ENCODE peak calls at places on chromosomes 13 and 19, in four cellular contexts. F is heart left ventricle, I is vagina, U is foreskin keratinocyte. N is an unnamed sample. For H3K27me3, the result is how much of the 10 kb centered on the place peaks cover.

GRCh38 chr19:12703056-12703455 is 6.6 kb upstream of the FBXW9 start:
- DNase-seq in U (no peak), I (no peak), F (no peak), N (no peak)

GRCh38 chr13:64480648-64481047 is 2749.5 kb downstream of the PCDH9 start:
- DNase-seq in F (no peak), I (no peak), U (no peak), N (no peak)

GRCh38 chr13:99996177-99996705 is 14.7 kb downstream of the ZIC2 start:
- DNase-seq in I (no peak), U (no peak), F (no peak), N (no peak)

GRCh38 chr19:57719424-57719823 is 8.0 kb downstream of the ZNF671 start:
- DNase-seq in U (no peak), F (no peak), I (no peak), N (no peak)

GRCh38 chr13:97273341-97273831 is 51.3 kb downstream of the MBNL2 start:
- DNase-seq in U (peak), F (no peak), I (no peak), N (no peak)

GRCh38 chr13:99385161-99385560 is 78.0 kb upstream of the GPR183 start:
- DNase-seq in F (no peak), I (peak), U (no peak), N (no peak)

GRCh38 chr19:10402441-10403038 is 802 bp downstream of the CDC37 start:
- DNase-seq in U (no peak), F (peak), I (no peak), N (peak)

GRCh38 chr19:9043524-9043923 is 33.3 kb upstream of the MUC16 start:
- DNase-seq in I (no peak), U (no peak), F (no peak), N (no peak)

GRCh38 chr19:2561895-2562294 is 86.0 kb downstream of the GADD45B start:
- DNase-seq in U (no peak), F (peak), I (no peak), N (peak)

GRCh38 chr19:20233105-20233504 is 66.1 kb downstream of the ZNF486 start:
- DNase-seq in I (no peak), F (no peak), U (no peak), N (no peak)

GRCh38 chr19:32252333-32252669 is 93.1 kb upstream of the ZNF507 start:
- DNase-seq in F (no peak), I (no peak), U (no peak), N (no peak)

GRCh38 chr19:51026554-51026831 is at the start of gene KLK11:
- DNase-seq in I (no peak), U (no peak), F (no peak), N (no peak)

GRCh38 chr13:113470073-113470472 is 16.8 kb upstream of the ADPRHL1 start:
- DNase-seq in U (no peak), I (no peak), F (no peak), N (no peak)

GRCh38 chr13:43058318-43058674 is 34.9 kb downstream of the DNAJC15 start:
- DNase-seq in U (peak), F (peak), I (no peak), N (no peak)

GRCh38 chr19:10525636-10526035 is 8.4 kb upstream of the S1PR5 start:
- DNase-seq in I (no peak), F (no peak), U (no peak), N (no peak)

GRCh38 chr19:46221981-46222610 is 7.4 kb upstream of the IGFL1 start:
- DNase-seq in F (peak), U (peak), I (peak), N (peak)

GRCh38 chr13:113565526-113566226 is 18.9 kb upstream of the TFDP1 start:
- DNase-seq in F (no peak), I (peak), U (no peak), N (peak)

GRCh38 chr13:44854264-44855060 is 134.8 kb downstream of the NUFIP1 start:
- DNase-seq in U (no peak), F (peak), I (no peak), N (peak)

GRCh38 chr13:33610471-33611015 is 207.4 kb upstream of the RFC3 start:
- DNase-seq in F (peak), U (no peak), I (no peak), N (peak)

GRCh38 chr19:47446534-47447469 is 24.9 kb downstream of the SLC8A2 start:
- DNase-seq in U (peak), F (no peak), I (no peak), N (peak)

GRCh38 chr13:92510416-92510815 is 716.2 kb upstream of the GPC6 start:
- DNase-seq in U (peak), I (no peak), F (no peak), N (no peak)

GRCh38 chr13:103238441-103238840 is 172.2 kb upstream of the SLC10A2 start:
- DNase-seq in U (no peak), I (no peak), F (no peak), N (no peak)

DNA sequence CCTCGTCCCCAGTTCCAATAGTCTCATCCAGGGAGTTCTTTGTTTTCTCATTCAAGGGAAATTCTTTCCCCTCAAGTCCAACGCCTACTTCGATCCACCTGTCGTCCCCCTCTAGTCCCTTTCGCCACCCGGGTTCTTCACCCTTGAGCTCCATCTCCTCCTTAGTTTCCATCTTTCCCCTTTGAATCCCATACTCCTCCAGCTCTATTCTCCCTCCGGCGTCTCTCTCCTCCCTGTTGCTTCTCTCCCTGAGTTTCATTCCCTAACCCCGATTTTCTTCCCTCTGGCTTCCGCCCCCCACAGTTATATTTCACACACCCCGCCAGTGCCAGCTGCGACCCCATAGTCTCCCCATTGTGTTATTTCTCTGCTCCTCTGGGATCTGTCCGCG is 628 bp upstream of the SLC17A7 start:
- DNase-seq in U (no peak), F (no peak), I (no peak), N (no peak)
- H3K27me3 ChIP-seq in U (half or more), F (under half), I (under half), N (under half)

DNA sequence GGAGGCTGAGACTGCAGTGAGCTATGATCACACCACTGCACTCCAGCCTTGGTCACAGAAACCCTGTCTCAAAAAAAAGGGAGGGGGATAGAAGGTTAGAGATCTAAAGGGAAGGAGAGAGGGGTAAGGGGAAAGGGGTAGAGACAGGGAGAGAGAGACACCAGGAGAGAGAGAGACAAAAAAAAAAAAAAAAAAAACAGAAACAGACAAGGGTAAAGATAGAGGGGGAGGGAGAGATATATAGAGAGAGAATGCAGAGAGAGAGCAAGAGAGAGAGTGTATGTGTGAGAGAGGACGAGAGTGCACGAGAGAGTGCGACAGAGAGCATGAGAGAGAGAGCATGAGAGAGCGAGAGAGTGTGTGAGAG is 4.2 kb downstream of the CD70 start:
- DNase-seq in U (no peak), I (no peak), F (no peak), N (no peak)
- H3K27me3 ChIP-seq in U (half or more), I (under half), F (under half), N (half or more)

GRCh38 chr19:7673995-7674667 is 2.8 kb upstream of the MCEMP1 start:
- DNase-seq in U (peak), F (peak), I (no peak), N (peak)
- H3K27me3 ChIP-seq in U (under half), F (under half), I (under half), N (under half)

DNA sequence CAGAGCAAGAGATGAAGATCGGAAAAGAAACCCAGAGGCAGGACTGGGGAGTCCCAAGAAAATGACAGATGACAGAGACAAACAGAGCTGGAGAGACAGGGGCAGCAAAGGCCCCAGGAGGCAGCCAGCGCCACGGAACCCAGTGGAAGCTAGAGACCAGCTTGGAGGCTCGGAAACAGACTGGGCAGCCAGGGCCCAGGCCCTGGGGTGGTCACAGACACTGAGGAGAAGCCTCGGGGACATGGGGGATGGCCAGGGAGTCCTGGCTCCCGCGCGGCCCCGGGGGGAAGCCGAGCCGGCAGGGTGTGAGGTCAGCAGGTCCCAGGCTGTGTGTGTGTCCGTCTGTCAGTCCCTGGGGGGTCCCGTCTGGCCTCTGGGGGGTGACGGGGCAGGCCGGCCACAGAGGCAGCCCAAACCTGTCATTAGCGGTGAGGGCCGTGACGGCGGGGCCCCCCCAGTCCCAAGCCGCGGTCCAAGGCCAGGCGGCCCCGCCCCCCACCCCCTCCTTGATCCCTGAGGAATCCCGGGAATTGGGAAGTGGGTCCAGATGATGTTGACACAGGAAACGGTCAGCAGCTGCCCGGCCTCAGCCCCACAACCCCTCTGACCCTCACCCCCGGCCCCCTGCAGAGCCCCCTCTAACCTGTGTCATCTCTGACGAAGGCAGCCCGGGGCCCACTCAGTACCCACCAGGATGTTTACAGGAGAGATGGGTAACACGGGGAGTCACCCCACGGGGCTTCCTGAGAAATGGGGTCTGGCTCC is 2.5 kb upstream of the TMEM190 start:
- DNase-seq in F (no peak), I (no peak), U (no peak), N (no peak)
- H3K27me3 ChIP-seq in F (half or more), I (under half), U (under half), N (half or more)

DNA sequence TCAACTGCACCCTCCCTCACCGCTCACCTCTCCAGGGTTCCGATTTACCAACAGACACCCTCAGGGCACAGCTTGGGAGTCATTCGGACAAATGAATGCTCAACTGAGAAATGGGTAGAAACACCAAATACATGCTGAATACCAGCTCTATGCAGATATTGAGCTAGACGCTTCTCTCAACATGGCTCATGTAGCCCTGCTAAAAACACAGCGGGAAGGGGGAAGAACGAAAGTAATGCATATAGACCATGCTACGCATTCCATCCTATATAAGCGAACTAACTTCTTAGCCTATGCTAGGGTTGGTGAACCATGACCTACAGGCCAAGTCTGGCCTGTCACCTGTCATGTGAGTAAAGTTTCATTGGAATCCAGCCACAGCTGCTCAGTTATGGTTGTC is 304.0 kb downstream of the UQCRFS1 start:
- DNase-seq in U (no peak), I (no peak), F (no peak), N (no peak)
- H3K27me3 ChIP-seq in U (under half), I (under half), F (under half), N (under half)

GRCh38 chr19:40599331-40600085 is 1.7 kb upstream of the LTBP4 start:
- DNase-seq in U (peak), I (no peak), F (no peak), N (no peak)

GRCh38 chr19:40597329-40597838 is 3.8 kb upstream of the LTBP4 start:
- DNase-seq in I (no peak), U (no peak), F (peak), N (no peak)

GRCh38 chr19:40598918-40599307 is 2.3 kb upstream of the LTBP4 start:
- DNase-seq in F (peak), I (no peak), U (no peak), N (no peak)

GRCh38 chr19:40596608-40597328 is 4.4 kb upstream of the LTBP4 start:
- DNase-seq in I (no peak), F (peak), U (no peak), N (peak)

DNA sequence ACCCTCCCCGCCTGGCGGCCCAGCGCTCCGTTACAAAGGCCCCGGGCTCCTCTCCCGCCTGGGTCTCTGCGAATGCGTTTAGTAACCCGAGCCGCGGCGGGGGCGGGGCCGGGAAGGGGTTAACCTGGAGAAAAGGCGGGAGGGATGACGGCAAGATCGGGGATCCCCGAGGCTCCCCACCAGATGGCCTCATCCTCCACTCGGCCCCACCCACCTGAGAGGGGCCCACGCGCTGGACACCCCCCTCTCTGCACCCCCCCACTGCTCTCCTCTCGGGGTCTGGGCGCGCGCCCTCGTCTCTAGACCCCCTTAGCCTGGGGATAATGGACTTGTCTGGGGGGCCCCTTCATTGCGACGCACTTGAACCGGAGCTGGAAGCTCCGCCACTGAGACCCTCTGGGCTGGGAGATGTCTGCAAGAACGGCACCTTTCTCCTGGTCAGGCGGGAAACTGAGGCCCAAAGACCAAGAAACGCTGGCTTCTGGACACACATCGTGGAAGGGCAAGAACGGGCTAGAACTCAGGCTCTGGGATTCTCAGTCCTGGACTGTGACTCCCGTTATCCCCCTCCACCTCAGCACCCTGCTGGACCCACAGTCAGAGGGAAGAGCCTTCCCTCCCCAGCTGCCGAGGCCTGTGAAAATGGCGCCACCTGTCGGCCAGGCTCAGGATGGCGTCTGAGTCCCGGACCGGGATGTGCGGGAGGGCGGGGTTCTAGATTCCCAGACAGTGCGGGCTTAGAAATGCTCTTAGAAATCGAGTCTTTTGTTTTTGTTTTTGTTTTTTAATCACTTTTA is 2.9 kb upstream of the LTBP4 start:
- DNase-seq in F (peak), I (no peak), U (peak), N (peak)
- H3K27me3 ChIP-seq in F (under half), I (under half), U (half or more), N (half or more)

DNA sequence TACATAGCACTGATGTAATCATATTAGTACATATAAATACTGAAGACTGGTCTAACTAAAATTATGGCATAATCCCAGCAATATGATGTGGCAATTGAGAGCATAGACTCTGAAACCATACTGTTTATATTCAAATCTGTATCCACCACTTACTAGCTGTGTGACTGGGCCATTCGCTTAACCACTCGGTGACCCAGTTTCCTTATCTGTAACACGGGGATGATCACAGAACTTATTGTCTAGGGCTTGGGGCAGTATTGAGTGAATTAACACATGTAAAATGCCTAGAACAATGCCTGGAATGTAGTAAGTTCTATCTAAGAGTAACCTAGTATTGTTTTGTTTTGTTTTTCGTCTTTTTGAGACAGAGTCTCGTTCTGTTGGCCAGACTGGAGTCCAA is 13.0 kb upstream of the GTF3A start:
- DNase-seq in I (no peak), F (no peak), U (no peak), N (no peak)
- H3K27me3 ChIP-seq in I (under half), F (under half), U (half or more), N (under half)

GRCh38 chr19:38221919-38222828 is 1.8 kb downstream of the DPF1 start:
- DNase-seq in F (no peak), I (no peak), U (no peak), N (no peak)
- H3K27me3 ChIP-seq in F (under half), I (under half), U (under half), N (half or more)

GRCh38 chr19:14428882-14429416 is 4.2 kb upstream of the PKN1 start:
- DNase-seq in F (no peak), I (no peak), U (no peak), N (no peak)
- H3K27me3 ChIP-seq in F (under half), I (under half), U (under half), N (under half)

DNA sequence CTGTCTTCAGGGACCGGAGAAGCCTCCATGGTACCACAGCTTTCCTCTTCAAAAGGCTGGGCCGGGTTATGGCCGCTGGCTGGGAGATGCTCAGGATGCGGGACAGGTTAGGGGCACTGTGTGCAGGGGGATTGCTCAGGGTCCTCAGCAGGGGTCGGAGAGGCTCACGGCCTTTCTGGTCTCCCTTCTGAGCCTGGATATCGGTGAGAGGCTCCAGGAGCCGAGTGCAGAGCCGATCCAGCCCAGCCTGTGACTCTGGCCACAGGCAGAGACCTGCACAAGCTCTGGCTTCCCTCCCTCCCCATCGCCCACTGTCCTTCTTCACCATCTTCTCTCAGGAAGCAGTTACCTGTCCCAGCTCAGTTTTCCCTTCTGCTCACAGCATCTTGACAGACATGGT is 306.0 kb downstream of the ZNF536 start:
- DNase-seq in I (no peak), F (no peak), U (no peak), N (no peak)
- H3K27me3 ChIP-seq in I (under half), F (under half), U (under half), N (under half)